ENCODE peak calls at places on chromosomes 2 and 18, in five cellular contexts. N is mesendoderm, R is NCI-H187 treated with DMSO at 0.1 percent for 48 hours, L is smooth muscle cell of the brain vasculature, D is cardiac muscle cell. V is an unnamed sample.

GRCh38 chr2:218020281-218020680 is 17.5 kb upstream of the TNS1 start:
- DNase-seq in L (no peak), N (no peak), D (no peak), R (no peak), V (no peak)

GRCh38 chr2:174593574-174594203 is 3.9 kb downstream of the WIPF1 start:
- DNase-seq in N (peak; percentile 51), L (peak; percentile 54), D (peak; percentile 89), R (no peak), V (peak; percentile 69)

GRCh38 chr2:226154610-226155009 is 645.0 kb downstream of the IRS1 start:
- DNase-seq in L (no peak), R (no peak), N (no peak), D (no peak), V (no peak)

GRCh38 chr18:68623342-68623741 is 91.6 kb downstream of the TMX3 start:
- DNase-seq in D (peak; percentile 86), N (peak; percentile 78), L (peak; percentile 69), R (no peak), V (peak; percentile 27)

GRCh38 chr2:9968940-9969497 is 17.5 kb downstream of the GRHL1 start:
- DNase-seq in L (no peak), R (no peak), N (no peak), D (no peak), V (no peak)

GRCh38 chr2:41940715-41941114 is 107.1 kb upstream of the PKDCC start:
- DNase-seq in N (peak; percentile 83), D (peak; percentile 93), R (no peak), L (no peak), V (no peak)

GRCh38 chr2:46065152-46065551 is 232.1 kb upstream of the EPAS1 start:
- DNase-seq in L (no peak), R (no peak), N (no peak), D (peak; percentile 93), V (no peak)

GRCh38 chr2:215527738-215528137 is 91.9 kb upstream of the FN1 start:
- DNase-seq in D (peak; percentile 73), L (no peak), R (no peak), N (no peak), V (no peak)

GRCh38 chr2:60565472-60565871 is 12.0 kb upstream of the BCL11A start:
- DNase-seq in D (peak; percentile 43), R (no peak), L (no peak), N (peak; percentile 76), V (no peak)

GRCh38 chr2:62577994-62578836 is 72.2 kb upstream of the TMEM17 start:
- DNase-seq in N (no peak), R (no peak), L (peak; percentile 13), D (peak; percentile 61), V (peak; percentile 50)

GRCh38 chr2:190093793-190094192 is 31.3 kb upstream of the MSTN start:
- DNase-seq in L (no peak), N (peak; percentile 36), R (no peak), D (peak; percentile 47), V (no peak)

GRCh38 chr2:129400825-129401224 is 578.6 kb upstream of the RAB6C start:
- DNase-seq in D (no peak), R (no peak), N (peak; percentile 13), L (no peak), V (no peak)

GRCh38 chr18:45549296-45549695 is 66.0 kb upstream of the SLC14A2 start:
- DNase-seq in R (peak; percentile 42), L (no peak), D (no peak), N (no peak), V (no peak)

GRCh38 chr2:3747032-3747654 is 43.8 kb downstream of the DCDC2C start:
- DNase-seq in N (no peak), R (no peak), L (no peak), D (no peak), V (no peak)

GRCh38 chr18:36812686-36813085 is 16.1 kb downstream of the TPGS2 start:
- DNase-seq in N (peak; percentile 13), R (no peak), L (no peak), D (peak; percentile 74), V (no peak)

V was measured in glomerular endothelial cell.